ENCODE peak calls at places on chromosomes 5 and 9, in four cellular contexts. F is neural crest cell, V is left lung, L is hypothalamus. T is an unnamed sample.

GRCh38 chr5:179430256-179431175 is 85.3 kb upstream of the ADAMTS2 start:
- DNase-seq in V (no peak), L (no peak), F (no peak), T (no peak)

GRCh38 chr5:157563373-157564148 is 12.0 kb downstream of the ADAM19 start:
- DNase-seq in L (no peak), F (no peak), V (no peak), T (no peak)

GRCh38 chr5:135834639-135835529 is at the start of gene SLC25A48:
- DNase-seq in V (peak; percentile 41), L (peak; percentile 54), F (peak; percentile 65), T (peak; percentile 74)

GRCh38 chr9:105818903-105819302 is 124.6 kb downstream of the TMEM38B start:
- DNase-seq in V (no peak), L (no peak), F (no peak), T (no peak)

GRCh38 chr9:110278080-110278707 is 21.9 kb upstream of the TXN start:
- DNase-seq in V (no peak), F (no peak), L (no peak), T (no peak)

GRCh38 chr5:57863661-57864060 is 381.1 kb upstream of the ACTBL2 start:
- DNase-seq in F (no peak), L (no peak), V (no peak), T (no peak)

GRCh38 chr5:14443665-14444064 is 137.9 kb upstream of the OTULINL start:
- DNase-seq in F (no peak), L (no peak), V (no peak), T (no peak)

GRCh38 chr5:141926434-141926833 is 2.8 kb downstream of the DELE1 start:
- DNase-seq in V (no peak), F (no peak), L (no peak), T (no peak)

GRCh38 chr9:34797367-34797766 is 87.4 kb upstream of the CCL21 start:
- DNase-seq in F (no peak), V (no peak), L (no peak), T (no peak)

GRCh38 chr5:124651663-124652513 is 94.6 kb downstream of the ZNF608 start:
- DNase-seq in F (peak; percentile 73), L (peak; percentile 84), V (peak; percentile 85), T (peak; percentile 51)

GRCh38 chr9:103304797-103305196 is 309.7 kb downstream of the CYLC2 start:
- DNase-seq in F (no peak), L (no peak), V (no peak), T (no peak)

GRCh38 chr9:129761293-129761900 is 8.6 kb upstream of the PTGES start:
- DNase-seq in L (no peak), V (peak; percentile 49), F (no peak), T (no peak)

GRCh38 chr9:123225995-123226394 is 42.4 kb downstream of the STRBP start:
- DNase-seq in F (no peak), L (no peak), V (no peak), T (no peak)

GRCh38 chr5:171755354-171755821 is 30.2 kb upstream of the SMIM23 start:
- DNase-seq in V (no peak), F (no peak), L (no peak), T (no peak)

GRCh38 chr9:126569036-126569435 is 44.7 kb upstream of the LMX1B start:
- DNase-seq in L (no peak), V (no peak), F (no peak), T (no peak)

GRCh38 chr9:94907246-94907936 is 180.9 kb downstream of the AOPEP start:
- DNase-seq in L (no peak), V (no peak), F (no peak), T (no peak)

GRCh38 chr9:120109242-120109641 is 470.7 kb downstream of the CDK5RAP2 start:
- DNase-seq in L (no peak), F (peak; percentile 17), V (no peak), T (peak; percentile 27)

GRCh38 chr9:91100878-91101450 is 260.8 kb downstream of the AUH start:
- DNase-seq in L (no peak), V (peak; percentile 50), F (no peak), T (peak; percentile 43)